ENCODE peak calls at places on chromosomes 1 and 21, in seven cellular contexts. C, J, D, P, W, O and L are unnamed samples.

GRCh38 chr1:53135735-53136114 is 6.7 kb downstream of the SLC1A7 start:
- DNase-seq in D (no peak), O (peak), J (no peak), P (peak), W (no peak), C (no peak), L (peak)

GRCh38 chr21:42806489-42807140 is 72.7 kb downstream of the WDR4 start:
- DNase-seq in J (no peak), W (no peak), P (no peak), O (no peak), C (no peak), D (no peak), L (no peak)

GRCh38 chr21:34722684-34723300 is 54.0 kb downstream of the CLIC6 start:
- DNase-seq in O (no peak), D (peak), J (no peak), P (peak), C (no peak), W (no peak), L (peak)

GRCh38 chr1:116372186-116372585 is 858 bp upstream of the ATP1A1 start:
- DNase-seq in P (no peak), J (no peak), O (no peak), C (no peak), W (no peak), D (no peak), L (peak)

GRCh38 chr1:6770727-6771567 is 14.3 kb upstream of the CAMTA1 start:
- DNase-seq in C (no peak), O (peak), W (no peak), D (peak), J (no peak), P (peak), L (peak)

GRCh38 chr1:89759036-89759435 is 61.8 kb upstream of the LRRC8D start:
- DNase-seq in D (no peak), P (no peak), C (no peak), W (no peak), J (no peak), O (no peak), L (no peak)

GRCh38 chr21:22174746-22175145 is 1176.5 kb downstream of the NCAM2 start:
- DNase-seq in D (no peak), J (no peak), C (no peak), P (no peak), O (peak), W (no peak), L (peak)

GRCh38 chr1:10867138-10867721 is 70.8 kb upstream of the CASZ1 start:
- DNase-seq in J (peak), W (peak), P (peak), D (peak), C (no peak), O (peak), L (peak)

GRCh38 chr1:230407351-230407750 is 18.8 kb downstream of the PGBD5 start:
- DNase-seq in P (no peak), W (no peak), J (peak), O (no peak), D (no peak), C (no peak), L (peak)

GRCh38 chr1:156128749-156129682 is 14.5 kb downstream of the LMNA start:
- DNase-seq in C (no peak), W (no peak), D (no peak), O (peak), P (no peak), J (no peak), L (peak)

GRCh38 chr21:41494242-41494641 is 13.7 kb downstream of the TMPRSS2 start:
- DNase-seq in O (no peak), J (no peak), P (no peak), C (no peak), D (no peak), W (no peak), L (no peak)

GRCh38 chr1:44326066-44326701 is 28.9 kb downstream of the ERI3 start:
- DNase-seq in J (no peak), W (no peak), D (no peak), O (peak), C (no peak), P (no peak), L (peak)

GRCh38 chr1:237166593-237167077 is 124.7 kb downstream of the RYR2 start:
- DNase-seq in O (no peak), D (no peak), W (no peak), P (no peak), J (no peak), C (no peak), L (no peak)

GRCh38 chr1:153490272-153491051 is 30.0 kb upstream of the S100A7 start:
- DNase-seq in C (no peak), P (peak), W (no peak), J (peak), D (no peak), O (peak), L (peak)

GRCh38 chr1:8348777-8349472 is 31.0 kb downstream of the SLC45A1 start:
- DNase-seq in D (peak), W (peak), J (peak), O (peak), C (no peak), P (peak), L (peak)

GRCh38 chr1:108142773-108143394 is 57.3 kb downstream of the SLC25A24 start:
- DNase-seq in W (no peak), P (no peak), D (no peak), C (no peak), J (no peak), O (no peak), L (peak)

GRCh38 chr1:239976130-239976968 is 115.3 kb upstream of the FMN2 start:
- DNase-seq in O (peak), C (peak), P (peak), J (peak), W (no peak), D (peak), L (peak)

GRCh38 chr1:115136106-115136505 is 46.8 kb upstream of the TSPAN2 start:
- DNase-seq in O (peak), P (peak), J (no peak), D (no peak), W (no peak), C (no peak), L (peak)

GRCh38 chr1:248814351-248814750 is 11.4 kb downstream of the SH3BP5L start:
- DNase-seq in D (no peak), C (no peak), W (no peak), O (no peak), J (no peak), P (no peak), L (no peak)

GRCh38 chr21:42030311-42030710 is 20.2 kb upstream of the ZBTB21 start:
- DNase-seq in O (no peak), J (no peak), W (no peak), C (no peak), D (no peak), P (no peak), L (no peak)

GRCh38 chr1:117821782-117822447 is 107.5 kb downstream of the GDAP2 start:
- DNase-seq in J (no peak), W (no peak), P (peak), O (peak), C (no peak), D (no peak), L (peak)

GRCh38 chr1:10045480-10046355 is 13.0 kb downstream of the UBE4B start:
- DNase-seq in C (no peak), W (no peak), P (no peak), O (no peak), D (no peak), J (no peak), L (no peak)

GRCh38 chr1:218742478-218743260 is 397.5 kb downstream of the TGFB2 start:
- DNase-seq in W (no peak), J (no peak), D (no peak), C (no peak), O (peak), P (peak), L (peak)

GRCh38 chr1:183417691-183418491 is at the start of gene NMNAT2:
- DNase-seq in D (peak), W (no peak), J (peak), P (no peak), C (no peak), O (no peak), L (peak)

GRCh38 chr1:2443285-2444137 is 31.1 kb upstream of the PEX10 start:
- DNase-seq in D (peak), C (no peak), J (no peak), W (no peak), P (peak), O (no peak), L (peak)

GRCh38 chr1:162916821-162917613 is 56.0 kb upstream of the CCDC190 start:
- DNase-seq in O (no peak), J (no peak), P (no peak), D (no peak), C (no peak), W (no peak), L (no peak)

GRCh38 chr1:53754484-53755312 is 15.7 kb upstream of the GLIS1 start:
- DNase-seq in D (peak), W (no peak), P (peak), O (peak), J (peak), C (no peak), L (peak)

GRCh38 chr21:42665026-42665425 is 11.6 kb downstream of the PDE9A start:
- DNase-seq in J (no peak), W (no peak), O (no peak), P (no peak), D (no peak), C (no peak), L (peak)

GRCh38 chr21:45406801-45407628 is 2.0 kb downstream of the COL18A1 start:
- DNase-seq in J (no peak), W (no peak), D (no peak), P (no peak), O (no peak), C (no peak), L (no peak)

GRCh38 chr1:113751114-113751513 is 8.2 kb downstream of the PHTF1 start:
- DNase-seq in J (no peak), O (no peak), D (no peak), W (no peak), P (no peak), C (no peak), L (no peak)

GRCh38 chr1:2210786-2211185 is 16.2 kb upstream of the FAAP20 start:
- DNase-seq in W (no peak), O (no peak), D (no peak), P (no peak), C (no peak), J (no peak), L (no peak)

GRCh38 chr21:44625756-44626155 is 1.1 kb upstream of the KRTAP10-9 start:
- DNase-seq in O (no peak), W (no peak), J (no peak), P (no peak), C (no peak), D (no peak), L (no peak)